ENCODE peak calls at places on chromosomes 6 and 20, in seven cellular contexts. D is sigmoid colon, F is lower leg skin, W is heart left ventricle, I is A549, C is H54, T is right lobe of liver. R is an unnamed sample.

GRCh38 chr6:109172096-109172495 is 76.8 kb downstream of the CEP57L1 start:
- DNase-seq in F (no peak), T (no peak), D (no peak), I (no peak), W (no peak), C (no peak), R (no peak)

GRCh38 chr20:35314460-35315198 is 22.4 kb upstream of the FAM83C start:
- DNase-seq in F (no peak), T (no peak), W (no peak), C (no peak), D (no peak), I (no peak), R (no peak)

GRCh38 chr6:150579611-150580010 is 20.1 kb upstream of the PLEKHG1 start:
- DNase-seq in C (no peak), F (no peak), I (no peak), T (peak), D (no peak), W (no peak), R (peak)

GRCh38 chr6:30990422-30991086 is 7.0 kb downstream of the MUC21 start:
- DNase-seq in F (no peak), I (no peak), C (no peak), W (no peak), T (no peak), D (no peak), R (no peak)

GRCh38 chr20:45629496-45630100 is at the start of gene WFDC10A:
- DNase-seq in D (no peak), W (no peak), F (no peak), I (peak), T (no peak), C (peak), R (no peak)

GRCh38 chr6:44800171-44800671 is 412.7 kb downstream of the CDC5L start:
- DNase-seq in W (no peak), F (no peak), I (peak), C (no peak), T (no peak), D (no peak), R (peak)

GRCh38 chr6:53796791-53797190 is 2.0 kb downstream of the LRRC1 start:
- DNase-seq in W (no peak), C (no peak), T (no peak), I (no peak), F (no peak), D (no peak), R (no peak)

GRCh38 chr6:116954938-116955337 is 77.9 kb downstream of the RFX6 start:
- DNase-seq in T (peak), I (no peak), D (no peak), F (no peak), W (no peak), C (no peak), R (no peak)

GRCh38 chr6:18047406-18047805 is 60.0 kb upstream of the KIF13A start:
- DNase-seq in D (no peak), C (no peak), I (no peak), T (no peak), W (no peak), F (no peak), R (peak)

DNA sequence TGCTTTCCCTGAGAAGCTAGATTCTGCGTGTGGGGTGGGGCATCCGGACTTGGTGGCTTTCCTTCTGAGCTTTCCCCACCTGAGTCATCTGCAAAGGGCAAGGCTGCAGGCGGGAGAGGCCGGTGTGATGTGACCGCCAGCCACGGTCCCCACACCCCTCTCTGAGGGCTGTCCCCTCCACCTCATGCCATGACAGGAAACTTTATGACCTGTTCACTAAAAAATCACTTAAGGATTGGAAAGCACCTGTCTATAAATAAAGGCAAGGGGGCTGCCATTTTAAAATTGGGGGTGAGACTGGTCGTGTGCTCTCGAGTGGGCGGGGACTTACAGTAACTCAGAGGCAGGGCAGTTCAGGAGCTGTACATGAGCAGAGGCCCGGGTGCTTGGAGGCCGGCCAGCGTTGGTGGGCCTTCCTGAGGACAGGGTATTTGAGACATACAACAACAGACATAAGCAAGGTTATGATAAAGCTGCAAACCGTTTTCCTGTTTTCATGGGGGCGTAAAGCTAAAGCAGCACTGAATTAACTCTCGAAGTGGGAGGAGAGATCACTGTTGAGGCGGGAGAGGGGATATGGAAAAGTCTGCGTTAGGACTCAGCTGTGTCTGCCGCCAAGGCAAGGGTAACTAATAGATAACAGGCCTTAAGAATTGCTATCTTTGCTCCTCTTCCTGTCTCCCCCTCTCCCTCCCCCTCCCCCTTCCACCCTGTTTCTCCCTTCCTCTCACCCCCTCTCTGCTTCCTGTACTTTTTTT is 16.1 kb upstream of the SERPINB1 start:
- DNase-seq in C (peak), W (peak), D (no peak), T (peak), F (no peak), I (peak), R (no peak)
- TF ChIP-seq POLR2A in C (no peak), W (no peak), D (no peak), T (no peak), F (no peak), I (no peak), R (no peak)

DNA sequence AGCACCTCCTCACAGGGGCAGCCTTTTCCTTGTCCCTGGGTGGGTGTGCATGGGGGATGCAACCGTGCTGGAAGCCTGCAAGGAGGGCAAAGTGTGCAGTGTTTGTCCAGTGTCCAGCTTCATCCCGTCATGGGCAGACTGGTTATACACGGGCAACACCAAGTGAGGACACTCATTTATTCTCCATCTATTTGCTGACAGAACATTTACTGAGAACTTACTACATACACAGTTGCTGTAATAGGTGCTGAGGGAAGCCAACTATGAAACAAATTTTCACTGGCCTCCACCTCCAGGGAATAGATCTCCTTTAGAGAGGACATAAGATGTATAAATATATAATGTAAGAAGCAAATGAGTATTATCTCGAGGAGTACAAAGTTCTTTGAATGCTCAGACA is 136.7 kb downstream of the LRFN2 start:
- DNase-seq in C (no peak), F (no peak), D (no peak), W (no peak), T (no peak), I (no peak), R (no peak)
- TF ChIP-seq POLR2A in C (no peak), F (no peak), D (no peak), W (no peak), T (no peak), I (no peak), R (no peak)

DNA sequence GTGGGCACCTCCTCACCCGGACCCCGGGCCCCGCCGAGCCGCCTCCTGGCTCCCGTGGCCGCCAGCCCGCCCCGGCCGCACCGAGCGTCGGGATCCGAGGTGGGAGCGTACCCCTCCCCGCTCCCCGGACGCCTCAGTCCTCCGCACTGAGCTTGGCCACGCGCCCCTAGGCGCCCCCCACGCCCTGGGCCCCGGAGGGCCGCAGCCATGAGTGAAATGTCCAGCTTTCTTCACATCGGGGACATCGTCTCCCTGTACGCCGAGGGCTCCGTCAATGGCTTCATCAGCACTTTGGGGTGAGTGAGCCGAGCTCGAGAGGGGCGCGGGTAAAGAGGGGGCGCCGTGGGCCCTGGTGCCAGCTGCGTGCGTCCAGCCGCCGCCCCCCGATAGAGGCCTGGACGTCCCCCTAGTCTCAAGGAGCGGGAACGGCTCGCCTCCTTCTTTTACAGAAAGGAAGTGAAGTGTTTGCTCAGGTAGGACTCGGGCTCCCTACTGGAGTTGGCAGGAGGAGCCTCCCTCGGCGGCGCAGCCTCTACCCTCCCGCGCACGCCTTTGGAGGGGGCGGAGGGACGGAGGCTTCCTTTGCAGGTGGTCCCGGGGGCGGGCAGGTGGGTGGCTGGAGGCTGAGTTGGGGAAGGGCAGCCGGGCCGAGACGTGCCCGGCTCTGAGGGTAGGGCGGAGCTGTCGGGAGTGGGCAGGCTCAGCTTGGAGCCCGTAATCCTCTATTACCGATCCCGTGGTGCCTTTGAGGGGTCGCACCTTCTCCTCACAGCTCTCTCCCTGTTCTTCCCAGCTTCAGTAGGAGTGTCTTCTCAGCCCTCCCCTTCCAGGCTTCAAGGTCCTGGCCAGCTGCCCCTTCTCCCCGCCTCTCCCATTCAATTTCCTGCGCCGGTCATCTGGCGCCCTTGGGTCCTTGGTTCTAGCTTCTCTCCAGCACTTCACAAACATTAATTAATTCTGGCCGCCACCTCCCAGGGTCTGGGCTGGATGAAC is 570 bp downstream of the ITPR3 start:
- DNase-seq in F (peak), D (peak), T (no peak), I (no peak), W (peak), C (no peak), R (peak)
- TF ChIP-seq POLR2A in F (no peak), D (no peak), T (peak), I (no peak), W (no peak), C (peak), R (peak)

GRCh38 chr6:27840572-27840971 is 71.6 kb downstream of the OR2B2 start:
- DNase-seq in W (no peak), T (no peak), F (no peak), I (no peak), C (no peak), D (no peak), R (no peak)

GRCh38 chr6:27836080-27836782 is 76.0 kb downstream of the OR2B2 start:
- DNase-seq in W (no peak), I (no peak), T (no peak), D (no peak), F (no peak), C (no peak), R (no peak)

GRCh38 chr6:27836783-27837635 is 75.2 kb downstream of the OR2B2 start:
- DNase-seq in C (no peak), W (no peak), T (peak), I (no peak), F (peak), D (peak), R (peak)

GRCh38 chr6:27839303-27840081 is 72.7 kb downstream of the OR2B2 start:
- DNase-seq in T (peak), C (peak), F (no peak), I (peak), D (no peak), W (no peak), R (peak)

DNA sequence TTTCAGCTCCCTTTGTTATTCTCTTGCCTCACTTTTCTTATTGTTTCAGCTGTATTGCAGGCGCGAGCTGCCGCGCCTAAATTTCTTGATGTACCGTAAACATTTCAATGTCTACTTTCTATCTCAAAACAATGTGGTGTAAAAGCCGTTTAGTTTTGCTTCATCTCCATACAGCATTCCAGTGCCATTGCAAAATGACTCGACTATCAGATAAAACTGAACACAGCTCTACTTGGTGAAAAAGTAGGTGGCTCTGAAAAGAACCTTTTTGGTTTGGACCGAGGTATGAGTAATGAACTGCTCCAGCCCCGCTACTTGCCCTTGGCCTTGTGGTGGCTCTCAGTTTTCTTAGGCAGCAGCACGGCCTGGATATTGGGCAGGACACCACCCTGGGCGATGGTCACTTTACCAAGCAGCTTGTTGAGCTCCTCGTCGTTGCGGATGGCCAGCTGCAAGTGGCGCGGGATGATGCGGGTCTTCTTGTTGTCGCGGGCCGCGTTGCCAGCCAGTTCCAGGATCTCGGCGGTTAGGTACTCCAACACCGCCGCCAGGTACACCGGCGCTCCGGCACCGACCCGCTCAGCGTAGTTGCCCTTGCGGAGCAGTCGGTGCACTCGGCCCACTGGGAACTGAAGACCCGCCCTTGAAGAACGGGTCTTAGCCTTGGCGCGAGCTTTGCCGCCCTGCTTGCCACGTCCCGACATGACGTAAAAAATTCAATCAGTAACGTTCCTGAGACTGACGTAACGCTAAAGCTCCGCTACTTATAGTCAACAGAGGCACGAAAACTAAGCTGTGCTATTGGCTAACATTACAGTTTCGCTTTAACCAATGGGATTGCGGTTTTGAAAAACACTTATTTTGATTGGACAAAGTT is 74.3 kb downstream of the OR2B2 start:
- DNase-seq in I (peak), D (peak), T (peak), W (peak), C (peak), F (peak), R (peak)
- TF ChIP-seq POLR2A in I (peak), D (no peak), T (no peak), W (peak), C (peak), F (no peak), R (peak)

DNA sequence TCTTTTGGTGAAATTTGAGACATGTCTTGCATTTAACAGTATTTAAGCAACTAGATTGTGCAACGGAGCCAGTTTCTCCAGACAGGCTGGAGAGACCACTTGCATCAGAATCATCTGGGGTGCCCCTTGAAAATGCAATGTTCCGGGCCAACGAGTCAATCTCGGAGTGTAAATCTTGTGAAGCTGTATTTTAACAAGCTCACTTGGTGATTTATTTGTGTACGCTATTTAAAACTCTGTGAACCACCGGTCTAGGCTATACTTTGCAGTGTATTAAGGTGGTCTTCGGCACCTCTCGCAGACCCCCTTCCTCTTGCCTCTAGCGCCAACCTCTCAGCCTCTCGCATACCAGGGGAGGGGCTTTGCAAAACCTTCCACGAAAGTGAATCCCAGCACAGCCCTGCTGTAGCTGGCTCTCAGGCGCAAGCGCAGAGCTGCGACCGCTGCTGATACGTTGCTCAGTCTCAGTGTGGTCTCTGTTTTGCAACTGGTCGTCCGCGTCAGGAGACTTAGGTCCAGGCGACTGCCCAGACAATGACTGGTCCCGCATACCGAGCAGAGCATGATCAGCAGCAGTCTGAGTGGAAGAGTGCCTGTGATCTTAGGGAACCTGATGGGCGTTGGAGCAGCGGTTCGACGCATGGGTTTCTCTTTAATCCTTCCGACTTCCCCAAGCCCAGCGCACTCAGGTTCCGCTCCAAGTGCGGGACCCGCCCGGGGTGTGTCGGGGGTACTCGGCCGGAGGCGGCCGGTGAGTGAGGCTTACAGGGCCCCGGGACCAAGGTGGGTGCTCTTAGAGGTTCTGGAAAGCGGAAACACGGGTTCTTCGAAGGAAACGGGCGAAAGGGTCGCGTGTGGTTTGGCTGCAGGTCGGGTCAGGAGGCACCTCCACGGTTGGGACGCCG is at the start of gene ZNF391:
- DNase-seq in W (peak), D (peak), C (peak), T (peak), I (peak), F (peak), R (peak)
- TF ChIP-seq POLR2A in W (no peak), D (no peak), C (peak), T (no peak), I (peak), F (no peak), R (no peak)